ENCODE peak calls at places on chromosomes 16 and 17, in four cellular contexts. S is fibroblast of lung, U is astrocyte, Q is IMR-90. E is an unnamed sample.

GRCh38 chr17:12730421-12730820 is 58.9 kb upstream of the ARHGAP44 start:
- DNase-seq in U (no peak), Q (no peak), S (no peak), E (no peak)

GRCh38 chr17:6070895-6071511 is 824 bp downstream of the WSCD1 start:
- DNase-seq in Q (no peak), U (no peak), S (peak), E (peak)

GRCh38 chr17:67260051-67260987 is 15.3 kb upstream of the HELZ start:
- DNase-seq in Q (peak), U (peak), S (peak), E (no peak)

GRCh38 chr16:70252355-70252988 is 732 bp upstream of the EXOSC6 start:
- DNase-seq in Q (peak), S (peak), U (no peak), E (no peak)

GRCh38 chr17:37094391-37094790 is 145.6 kb downstream of the AATF start:
- DNase-seq in S (no peak), Q (no peak), U (no peak), E (no peak)

GRCh38 chr16:29198731-29199521 is 207.6 kb downstream of the NPIPB11 start:
- DNase-seq in Q (no peak), U (no peak), S (no peak), E (peak)

GRCh38 chr17:41013606-41014005 is 4.7 kb upstream of the KRTAP3-1 start:
- DNase-seq in S (peak), Q (peak), U (no peak), E (no peak)

GRCh38 chr17:47844230-47844629 is 3.2 kb upstream of the SCRN2 start:
- DNase-seq in S (no peak), Q (peak), U (peak), E (no peak)

GRCh38 chr16:23398987-23399805 is 53.8 kb downstream of the COG7 start:
- DNase-seq in U (no peak), Q (no peak), S (no peak), E (no peak)

GRCh38 chr16:72664122-72664479 is 383.8 kb downstream of the ZFHX3 start:
- DNase-seq in S (no peak), Q (peak), U (peak), E (no peak)

GRCh38 chr17:39222866-39223834 is 2.6 kb downstream of the STAC2 start:
- DNase-seq in Q (no peak), S (no peak), U (no peak), E (peak)

GRCh38 chr17:75822119-75822799 is 21.9 kb downstream of the UNC13D start:
- DNase-seq in U (no peak), Q (no peak), S (no peak), E (no peak)

GRCh38 chr17:11296994-11297393 is 56.0 kb downstream of the SHISA6 start:
- DNase-seq in Q (no peak), U (no peak), S (no peak), E (no peak)

GRCh38 chr16:69833791-69834282 is 71.7 kb downstream of the WWP2 start:
- DNase-seq in Q (no peak), S (no peak), U (no peak), E (no peak)

GRCh38 chr16:23952128-23953041 is 116.6 kb downstream of the PRKCB start:
- DNase-seq in S (no peak), U (peak), Q (peak), E (peak)

GRCh38 chr16:55370762-55371482 is 46.9 kb downstream of the IRX6 start:
- DNase-seq in U (peak), S (peak), Q (peak), E (peak)

GRCh38 chr17:28811594-28812135 is 30.9 kb downstream of the FAM222B start:
- DNase-seq in S (peak), U (peak), Q (peak), E (no peak)

GRCh38 chr17:75069783-75070182 is 18.0 kb upstream of the SLC16A5 start:
- DNase-seq in S (peak), Q (no peak), U (no peak), E (no peak)

GRCh38 chr16:11329080-11329491 is 16.2 kb upstream of the RMI2 start:
- DNase-seq in U (no peak), S (peak), Q (peak), E (no peak)
- H3K4me3 ChIP-seq in U (peak), S (peak), Q (peak), E (no peak)

DNA sequence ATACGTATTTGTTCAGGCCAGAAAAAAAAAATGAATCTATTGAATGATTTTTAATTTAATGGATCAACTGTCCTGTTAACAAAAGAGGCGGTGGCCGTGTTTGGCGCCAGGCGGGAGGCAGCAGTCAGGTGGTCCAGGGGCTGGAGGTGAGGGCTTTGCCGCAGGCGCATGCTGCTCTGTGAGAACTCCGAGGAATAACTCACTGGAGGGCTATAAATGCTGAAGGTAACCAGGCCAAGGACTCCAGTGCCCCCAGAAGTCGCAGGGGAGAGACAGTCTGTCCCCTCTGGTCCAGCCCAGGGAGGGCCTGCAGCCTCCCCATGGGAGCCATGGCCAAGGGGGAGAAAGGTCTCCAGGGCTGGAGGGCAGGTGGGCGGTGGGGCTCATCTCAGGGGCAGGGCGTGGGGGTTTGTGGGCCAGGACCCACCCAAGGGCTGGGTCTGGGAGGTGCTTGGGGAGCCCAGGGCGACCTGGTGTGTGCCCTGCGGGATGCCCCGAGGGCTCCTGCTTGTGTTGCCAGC is 7.1 kb upstream of the BAHCC1 start:
- DNase-seq in S (no peak), U (no peak), Q (no peak), E (no peak)
- H3K27ac ChIP-seq in S (peak), U (no peak), Q (peak), E (no peak)

GRCh38 chr17:78905111-78905510 is 2.1 kb upstream of the CEP295NL start:
- DNase-seq in U (no peak), S (no peak), Q (peak), E (no peak)

GRCh38 chr17:78915872-78916632 is 9.1 kb downstream of the TIMP2 start:
- DNase-seq in S (peak), U (peak), Q (no peak), E (no peak)

GRCh38 chr17:78912082-78912481 is 9.1 kb upstream of the CEP295NL start:
- DNase-seq in U (no peak), S (no peak), Q (no peak), E (no peak)

GRCh38 chr17:78908426-78908825 is 5.4 kb upstream of the CEP295NL start:
- DNase-seq in Q (no peak), S (no peak), U (no peak), E (no peak)

DNA sequence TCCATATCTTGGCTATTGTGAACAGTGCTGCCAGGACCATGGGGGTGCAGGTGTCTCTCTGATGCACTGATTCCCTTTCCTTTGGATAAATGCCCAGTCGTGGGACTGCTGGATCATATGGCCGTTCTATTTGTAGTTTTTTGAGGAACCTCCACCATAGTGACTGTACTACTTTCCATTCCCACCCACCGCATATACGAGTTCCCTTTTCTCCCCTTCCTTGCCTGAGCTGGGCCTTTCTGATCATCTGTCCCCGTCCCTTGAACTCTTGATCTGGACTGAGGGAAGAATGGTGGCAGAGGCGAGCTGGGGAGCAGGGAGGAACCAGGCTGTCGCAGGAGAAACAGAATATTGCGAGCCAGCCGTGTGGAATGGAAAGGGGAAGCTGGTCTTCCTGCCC is 7.9 kb upstream of the CEP295NL start:
- DNase-seq in Q (no peak), S (no peak), U (no peak), E (peak)
- H3K4me3 ChIP-seq in Q (no peak), S (no peak), U (no peak), E (no peak)

DNA sequence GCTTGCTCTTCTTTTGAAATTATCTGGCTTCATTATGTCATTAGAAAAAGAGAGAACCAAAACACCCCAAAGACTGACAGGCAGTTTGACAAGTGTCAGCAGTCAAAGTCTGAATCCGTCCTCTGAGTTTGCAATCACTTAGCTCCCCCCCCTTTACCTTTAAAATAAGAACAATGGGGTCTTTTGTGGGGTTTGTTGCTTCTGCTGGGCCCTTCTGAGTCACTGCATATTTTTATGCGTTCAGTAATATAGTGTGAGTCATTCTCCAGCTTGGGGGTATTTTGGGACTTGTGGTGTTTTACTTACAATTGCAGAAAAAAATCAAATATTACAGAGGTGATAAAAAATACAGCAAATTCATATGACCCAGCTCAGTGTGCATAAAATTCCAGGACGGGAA is 120.0 kb downstream of the CYLD start:
- DNase-seq in Q (peak), U (peak), S (peak), E (no peak)
- H3K27ac ChIP-seq in Q (no peak), U (peak), S (no peak), E (no peak)

GRCh38 chr17:4436381-4436780 is 2.6 kb downstream of the SPNS3 start:
- DNase-seq in U (no peak), S (no peak), Q (no peak), E (no peak)

GRCh38 chr17:4440690-4441686 is 7.2 kb downstream of the SPNS3 start:
- DNase-seq in Q (no peak), U (no peak), S (no peak), E (no peak)

GRCh38 chr17:4436846-4437245 is 3.1 kb downstream of the SPNS3 start:
- DNase-seq in S (no peak), Q (no peak), U (no peak), E (no peak)

GRCh38 chr17:4440021-4440420 is 6.3 kb downstream of the SPNS3 start:
- DNase-seq in S (no peak), Q (no peak), U (no peak), E (no peak)

GRCh38 chr17:4438162-4438944 is 4.6 kb downstream of the SPNS3 start:
- DNase-seq in S (no peak), Q (no peak), U (no peak), E (no peak)
- H3K4me3 ChIP-seq in S (no peak), Q (no peak), U (no peak), E (no peak)